ENCODE peak calls at places on chromosome 1, in four cellular contexts. D is heart right ventricle, K is lung, P is A549. J is an unnamed sample.

GRCh38 chr1:1671365-1672119 is 12.7 kb upstream of the CDK11B start:
- DNase-seq in D (no peak), K (no peak), P (no peak), J (no peak)

GRCh38 chr1:5768014-5768413 is 224.2 kb downstream of the NPHP4 start:
- DNase-seq in D (no peak), K (no peak), P (no peak), J (no peak)

GRCh38 chr1:231971397-231972233 is 345.0 kb downstream of the DISC1 start:
- DNase-seq in D (peak; percentile 13), K (no peak), P (no peak), J (no peak)

GRCh38 chr1:160548960-160549664 is 26.1 kb upstream of the SLAMF6 start:
- DNase-seq in D (no peak), K (no peak), P (no peak), J (no peak)

GRCh38 chr1:201766117-201766863 is 62.7 kb upstream of the IPO9 start:
- DNase-seq in D (peak; percentile 65), K (no peak), P (no peak), J (no peak)

GRCh38 chr1:161311595-161312181 is 1.9 kb upstream of the MPZ start:
- DNase-seq in D (no peak), K (no peak), P (no peak), J (no peak)

GRCh38 chr1:42013881-42014470 is 95.3 kb upstream of the HIVEP3 start:
- DNase-seq in D (no peak), K (no peak), P (no peak), J (no peak)

GRCh38 chr1:48772221-48772620 is 4.5 kb downstream of the BEND5 start:
- DNase-seq in D (no peak), K (no peak), P (no peak), J (no peak)

GRCh38 chr1:82625562-82625961 is 824.8 kb downstream of the ADGRL2 start:
- DNase-seq in D (no peak), K (no peak), P (no peak), J (no peak)

GRCh38 chr1:246428542-246429308 is 78.4 kb downstream of the SMYD3 start:
- DNase-seq in D (no peak), K (no peak), P (no peak), J (no peak)

GRCh38 chr1:54069792-54070548 is 16.6 kb downstream of the TCEANC2 start:
- DNase-seq in D (no peak), K (no peak), P (peak; percentile 65), J (no peak)

GRCh38 chr1:231317306-231318014 is 20.2 kb downstream of the EXOC8 start:
- DNase-seq in D (no peak), K (no peak), P (no peak), J (no peak)

GRCh38 chr1:119917304-119918055 is 21.2 kb upstream of the ADAM30 start:
- DNase-seq in D (no peak), K (no peak), P (no peak), J (no peak)

GRCh38 chr1:36128126-36128904 is 3.3 kb upstream of the COL8A2 start:
- DNase-seq in D (no peak), K (no peak), P (no peak), J (no peak)

GRCh38 chr1:32337855-32338636 is 2.0 kb upstream of the MARCKSL1 start:
- DNase-seq in D (no peak), K (no peak), P (no peak), J (peak; percentile 79)

GRCh38 chr1:24969616-24970398 is 39.7 kb upstream of the RUNX3 start:
- DNase-seq in D (no peak), K (no peak), P (no peak), J (no peak)

GRCh38 chr1:185846672-185847440 is 112.7 kb downstream of the HMCN1 start:
- DNase-seq in D (no peak), K (no peak), P (no peak), J (no peak)

GRCh38 chr1:209900734-209901133 is 37.3 kb upstream of the SYT14 start:
- DNase-seq in D (no peak), K (peak; percentile 23), P (no peak), J (no peak)

GRCh38 chr1:161486806-161487482 is 18.3 kb upstream of the FCGR2A start:
- DNase-seq in D (peak; percentile 45), K (no peak), P (peak; percentile 48), J (peak; percentile 14)

GRCh38 chr1:85330711-85331290 is 54.4 kb upstream of the BCL10 start:
- DNase-seq in D (peak; percentile 82), K (peak; percentile 65), P (no peak), J (no peak)

GRCh38 chr1:186775881-186776560 is 52.7 kb upstream of the PLA2G4A start:
- DNase-seq in D (no peak), K (no peak), P (no peak), J (no peak)

GRCh38 chr1:162021124-162021523 is 2.5 kb downstream of the OLFML2B start:
- DNase-seq in D (no peak), K (no peak), P (no peak), J (no peak)

GRCh38 chr1:180842890-180843289 is 69.8 kb upstream of the KIAA1614 start:
- DNase-seq in D (no peak), K (no peak), P (no peak), J (no peak)

GRCh38 chr1:59926381-59927243 is at the start of gene CYP2J2:
- DNase-seq in D (peak; percentile 64), K (peak; percentile 54), P (peak; percentile 3), J (peak; percentile 38)

GRCh38 chr1:41804176-41804575 is 114.5 kb downstream of the HIVEP3 start:
- DNase-seq in D (no peak), K (no peak), P (no peak), J (no peak)

GRCh38 chr1:54287176-54287650 is 87.2 kb downstream of the MRPL37 start:
- DNase-seq in D (peak; percentile 82), K (peak; percentile 72), P (no peak), J (peak; percentile 20)

GRCh38 chr1:234617986-234618725 is 8.2 kb upstream of the IRF2BP2 start:
- DNase-seq in D (no peak), K (no peak), P (no peak), J (no peak)

GRCh38 chr1:182556279-182556678 is 32.8 kb downstream of the RNASEL start:
- DNase-seq in D (no peak), K (no peak), P (no peak), J (no peak)
- H3K27ac ChIP-seq in D (no peak overlapping the region), K (no peak overlapping the region), P (no peak overlapping the region), J (no peak overlapping the region)

DNA sequence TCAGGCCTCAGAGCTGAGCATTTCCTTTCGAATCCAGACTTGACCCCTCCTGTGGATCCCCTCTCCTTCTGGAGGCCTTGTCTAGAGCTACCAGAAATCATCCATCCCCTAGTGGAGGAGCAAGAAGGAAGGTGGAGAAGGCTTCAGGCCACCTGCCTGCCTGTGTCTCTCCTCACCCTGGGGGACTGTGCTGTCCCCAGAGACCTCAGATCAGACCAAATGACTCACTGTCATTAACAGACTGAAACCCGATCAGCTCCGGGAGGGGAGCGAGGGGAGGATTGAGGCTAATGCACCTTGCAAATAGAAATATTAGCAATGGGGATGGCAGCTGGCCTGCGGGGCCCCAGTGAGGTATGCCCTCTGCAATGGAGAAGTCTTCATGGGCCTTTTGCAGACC is 2.1 kb downstream of the MYBPH start:
- DNase-seq in D (no peak), K (no peak), P (no peak), J (no peak)
- H3K27ac ChIP-seq in D (no peak overlapping the region), K (no peak overlapping the region), P (no peak overlapping the region), J (no peak overlapping the region)

GRCh38 chr1:10419351-10419750 is 10.9 kb upstream of the CENPS start:
- DNase-seq in D (no peak), K (no peak), P (no peak), J (no peak)
- H3K27ac ChIP-seq in D (no peak overlapping the region), K (no peak overlapping the region), P (peak overlapping the region; percentile 99), J (no peak overlapping the region)

DNA sequence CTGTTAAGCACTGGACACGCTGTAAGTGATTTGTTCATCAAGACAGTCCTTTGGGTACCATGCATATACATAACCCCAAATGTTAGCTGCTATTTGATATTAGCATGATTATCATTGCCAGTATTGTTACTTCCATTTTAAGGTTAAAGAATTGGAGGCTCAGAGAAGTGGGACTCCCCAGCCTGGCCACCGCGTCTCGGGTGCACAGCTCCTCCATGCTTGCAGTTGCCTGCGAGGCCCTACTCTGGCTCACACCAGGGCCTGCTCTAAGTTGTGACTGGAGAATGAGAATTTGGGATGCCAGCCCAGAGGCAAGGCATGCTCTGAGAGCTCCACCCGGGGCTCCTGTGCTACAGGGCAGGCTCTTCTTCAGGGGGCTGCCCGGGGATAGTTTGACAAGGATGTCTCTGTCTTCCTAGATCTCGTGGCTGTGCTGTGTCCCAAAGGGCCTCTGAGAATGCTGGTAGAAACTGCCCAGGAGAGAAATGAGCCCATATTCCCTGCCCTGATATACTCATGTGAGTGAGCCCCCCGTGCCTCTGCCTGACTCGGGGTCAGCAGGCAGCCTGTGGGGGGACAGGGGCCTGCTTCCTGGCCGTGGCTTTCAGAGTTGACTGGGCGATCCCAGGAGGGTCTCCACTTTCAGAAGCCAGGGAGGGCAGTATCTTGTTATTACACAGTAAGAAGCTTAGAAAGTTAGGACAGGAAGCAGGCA is 19.4 kb downstream of the PSEN2 start:
- DNase-seq in D (no peak), K (no peak), P (no peak), J (no peak)
- H3K27ac ChIP-seq in D (no peak overlapping the region), K (no peak overlapping the region), P (no peak overlapping the region), J (no peak overlapping the region)

DNA sequence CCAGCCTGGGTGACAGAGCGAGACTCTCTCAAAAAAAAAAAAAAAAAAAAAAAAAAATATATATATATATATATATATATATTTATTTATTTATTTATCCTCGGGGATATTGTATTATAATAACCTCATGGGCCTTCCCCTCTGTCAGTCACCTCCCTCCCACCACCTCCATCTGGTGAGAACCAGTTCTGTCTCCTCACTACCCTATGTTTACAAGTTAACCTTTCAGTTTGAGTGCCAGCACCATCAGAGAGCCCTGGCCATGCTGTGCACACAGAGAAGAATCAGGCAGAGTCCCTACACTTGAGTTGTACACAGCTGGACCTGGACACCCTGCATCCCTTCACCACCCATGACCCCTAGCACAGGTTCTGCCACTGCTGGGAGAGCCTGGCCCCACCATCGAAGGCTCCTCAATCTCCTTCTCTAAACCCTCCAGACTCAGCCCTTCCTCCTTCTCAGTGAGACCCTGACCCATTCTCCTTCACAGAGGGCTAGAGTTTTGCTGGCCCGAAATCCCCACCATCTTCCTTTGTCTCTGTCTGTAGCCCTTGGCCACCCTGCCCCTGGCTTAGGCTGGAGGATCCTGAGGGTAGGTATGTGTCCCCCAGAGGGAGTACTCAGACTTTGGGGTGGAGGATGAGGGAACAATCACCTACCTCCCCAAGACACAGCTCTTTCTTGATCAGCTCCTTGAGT is 1.2 kb downstream of the S100A5 start:
- DNase-seq in D (no peak), K (no peak), P (no peak), J (no peak)
- H3K27ac ChIP-seq in D (peak overlapping the region; percentile 84), K (no peak overlapping the region), P (peak overlapping the region; percentile 97), J (no peak overlapping the region)

GRCh38 chr1:236692128-236692527 is 5.8 kb downstream of the ACTN2 start:
- DNase-seq in D (no peak), K (no peak), P (no peak), J (no peak)
- H3K27ac ChIP-seq in D (no peak overlapping the region), K (no peak overlapping the region), P (no peak overlapping the region), J (no peak overlapping the region)

GRCh38 chr1:164689672-164690655 is 131.0 kb downstream of the PBX1 start:
- DNase-seq in D (no peak), K (no peak), P (no peak), J (no peak)

GRCh38 chr1:164695956-164696665 is 137.1 kb downstream of the PBX1 start:
- DNase-seq in D (no peak), K (no peak), P (no peak), J (no peak)

GRCh38 chr1:164694505-164694904 is 135.5 kb downstream of the PBX1 start:
- DNase-seq in D (no peak), K (no peak), P (no peak), J (no peak)

GRCh38 chr1:164692420-164692819 is 133.4 kb downstream of the PBX1 start:
- DNase-seq in D (no peak), K (no peak), P (no peak), J (no peak)

GRCh38 chr1:164693564-164694359 is 134.8 kb downstream of the PBX1 start:
- DNase-seq in D (no peak), K (no peak), P (no peak), J (no peak)
- H3K27ac ChIP-seq in D (no peak overlapping the region), K (no peak overlapping the region), P (peak overlapping the region; percentile 5), J (no peak overlapping the region)